ENCODE peak calls at places on chromosomes 3 and 15, in six cellular contexts. One of them, this sample, is unnamed.

GRCh38 chr15:74788716-74789151 is 6.9 kb downstream of the CSK start:
- DNase-seq in heart right ventricle: no peak
- DNase-seq in coronary artery: no peak
- DNase-seq in colonic mucosa: no peak
- DNase-seq in neuronal stem cell: no peak
- DNase-seq in HepG2: no peak
- DNase-seq in this sample: peak

GRCh38 chr3:129651316-129652202 is 45.1 kb upstream of the PLXND1 start:
- DNase-seq in HepG2: no peak
- DNase-seq in coronary artery: no peak
- DNase-seq in colonic mucosa: no peak
- DNase-seq in heart right ventricle: no peak
- DNase-seq in neuronal stem cell: no peak
- DNase-seq in this sample: no peak

GRCh38 chr3:128152419-128153155 is 694 bp upstream of the EEFSEC start:
- DNase-seq in coronary artery: no peak
- DNase-seq in colonic mucosa: no peak
- DNase-seq in heart right ventricle: no peak
- DNase-seq in neuronal stem cell: no peak
- DNase-seq in HepG2: peak
- DNase-seq in this sample: peak

GRCh38 chr15:69576035-69576526 is 123.5 kb downstream of the RPLP1 start:
- DNase-seq in colonic mucosa: peak
- DNase-seq in coronary artery: no peak
- DNase-seq in HepG2: no peak
- DNase-seq in neuronal stem cell: peak
- DNase-seq in heart right ventricle: peak
- DNase-seq in this sample: peak

GRCh38 chr3:39112113-39112512 is 4.6 kb downstream of the TTC21A start:
- DNase-seq in colonic mucosa: no peak
- DNase-seq in coronary artery: peak
- DNase-seq in HepG2: no peak
- DNase-seq in heart right ventricle: no peak
- DNase-seq in neuronal stem cell: no peak
- DNase-seq in this sample: no peak

GRCh38 chr3:170622369-170623159 is 36.7 kb upstream of the SLC7A14 start:
- DNase-seq in coronary artery: no peak
- DNase-seq in colonic mucosa: peak
- DNase-seq in heart right ventricle: peak
- DNase-seq in HepG2: no peak
- DNase-seq in neuronal stem cell: no peak
- DNase-seq in this sample: no peak

GRCh38 chr3:184761120-184761841 is 49.4 kb upstream of the MAGEF1 start:
- DNase-seq in neuronal stem cell: no peak
- DNase-seq in coronary artery: no peak
- DNase-seq in colonic mucosa: no peak
- DNase-seq in heart right ventricle: no peak
- DNase-seq in HepG2: no peak
- DNase-seq in this sample: no peak

GRCh38 chr15:71112429-71112828 is 2.8 kb upstream of the THSD4 start:
- DNase-seq in coronary artery: no peak
- DNase-seq in neuronal stem cell: no peak
- DNase-seq in HepG2: no peak
- DNase-seq in colonic mucosa: no peak
- DNase-seq in heart right ventricle: no peak
- DNase-seq in this sample: no peak

GRCh38 chr3:9875448-9875847 is 4.6 kb downstream of the CIDEC start:
- DNase-seq in colonic mucosa: no peak
- DNase-seq in HepG2: no peak
- DNase-seq in neuronal stem cell: no peak
- DNase-seq in coronary artery: no peak
- DNase-seq in heart right ventricle: no peak
- DNase-seq in this sample: no peak

GRCh38 chr15:77069521-77070121 is 1.3 kb downstream of the TSPAN3 start:
- DNase-seq in HepG2: no peak
- DNase-seq in coronary artery: no peak
- DNase-seq in heart right ventricle: no peak
- DNase-seq in colonic mucosa: peak
- DNase-seq in neuronal stem cell: no peak
- DNase-seq in this sample: no peak

GRCh38 chr3:13158441-13158840 is 85.2 kb upstream of the IQSEC1 start:
- DNase-seq in colonic mucosa: no peak
- DNase-seq in HepG2: no peak
- DNase-seq in coronary artery: no peak
- DNase-seq in heart right ventricle: no peak
- DNase-seq in neuronal stem cell: no peak
- DNase-seq in this sample: no peak

GRCh38 chr15:78069052-78069414 is 8.5 kb downstream of the TBC1D2B start:
- DNase-seq in HepG2: no peak
- DNase-seq in heart right ventricle: no peak
- DNase-seq in neuronal stem cell: no peak
- DNase-seq in colonic mucosa: no peak
- DNase-seq in coronary artery: no peak
- DNase-seq in this sample: no peak

GRCh38 chr3:65484964-65485363 is 553.8 kb downstream of the MAGI1 start:
- DNase-seq in neuronal stem cell: no peak
- DNase-seq in coronary artery: no peak
- DNase-seq in heart right ventricle: no peak
- DNase-seq in HepG2: no peak
- DNase-seq in colonic mucosa: no peak
- DNase-seq in this sample: no peak

GRCh38 chr15:77500986-77501385 is 80.3 kb downstream of the HMG20A start:
- DNase-seq in neuronal stem cell: no peak
- DNase-seq in HepG2: no peak
- DNase-seq in colonic mucosa: no peak
- DNase-seq in heart right ventricle: no peak
- DNase-seq in coronary artery: no peak
- DNase-seq in this sample: no peak

GRCh38 chr3:38124324-38125122 is 12.4 kb downstream of the ACAA1 start:
- DNase-seq in HepG2: no peak
- DNase-seq in heart right ventricle: no peak
- DNase-seq in coronary artery: no peak
- DNase-seq in neuronal stem cell: no peak
- DNase-seq in colonic mucosa: no peak
- DNase-seq in this sample: no peak

GRCh38 chr3:50585919-50586762 is 16.8 kb downstream of the HEMK1 start:
- DNase-seq in neuronal stem cell: no peak
- DNase-seq in heart right ventricle: no peak
- DNase-seq in coronary artery: no peak
- DNase-seq in colonic mucosa: no peak
- DNase-seq in HepG2: no peak
- DNase-seq in this sample: no peak

GRCh38 chr3:178267158-178267838 is 268.9 kb upstream of the KCNMB2 start:
- DNase-seq in HepG2: no peak
- DNase-seq in neuronal stem cell: no peak
- DNase-seq in colonic mucosa: no peak
- DNase-seq in heart right ventricle: no peak
- DNase-seq in coronary artery: no peak
- DNase-seq in this sample: no peak

GRCh38 chr3:173690542-173690941 is 293.0 kb downstream of the NLGN1 start:
- DNase-seq in neuronal stem cell: no peak
- DNase-seq in heart right ventricle: no peak
- DNase-seq in HepG2: no peak
- DNase-seq in coronary artery: no peak
- DNase-seq in colonic mucosa: no peak
- DNase-seq in this sample: no peak

GRCh38 chr3:11532865-11533490 is 110.7 kb downstream of the VGLL4 start:
- DNase-seq in colonic mucosa: no peak
- DNase-seq in heart right ventricle: no peak
- DNase-seq in neuronal stem cell: no peak
- DNase-seq in HepG2: no peak
- DNase-seq in coronary artery: no peak
- DNase-seq in this sample: no peak

GRCh38 chr15:55434989-55435825 is 26.9 kb downstream of the PIERCE2 start:
- DNase-seq in neuronal stem cell: peak
- DNase-seq in HepG2: peak
- DNase-seq in colonic mucosa: peak
- DNase-seq in heart right ventricle: no peak
- DNase-seq in coronary artery: no peak
- DNase-seq in this sample: peak

DNA sequence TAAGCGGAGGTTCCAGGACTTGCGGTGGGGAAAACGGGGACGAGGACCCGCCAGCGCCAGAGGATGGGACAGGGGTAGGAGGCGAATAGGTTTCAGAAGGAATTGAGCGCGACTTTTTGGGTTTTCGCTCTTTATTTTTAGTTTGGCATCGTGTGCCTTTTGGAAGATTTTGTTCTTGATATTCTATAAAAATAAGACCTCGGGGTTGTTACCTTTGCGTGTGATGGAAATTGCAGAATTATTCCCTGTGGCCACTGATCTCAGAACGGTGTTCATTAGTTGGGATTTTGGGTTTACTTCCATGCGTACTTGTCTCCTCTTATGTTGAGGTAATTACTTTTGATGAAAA is 453 bp upstream of the CCDC14 start:
- DNase-seq in HepG2: no peak
- DNase-seq in coronary artery: no peak
- DNase-seq in neuronal stem cell: no peak
- DNase-seq in colonic mucosa: no peak
- DNase-seq in heart right ventricle: no peak
- DNase-seq in this sample: no peak
- H3K27ac ChIP-seq in HepG2: peak
- H3K27ac ChIP-seq in coronary artery: peak
- H3K27ac ChIP-seq in neuronal stem cell: no peak
- H3K27ac ChIP-seq in colonic mucosa: peak
- H3K27ac ChIP-seq in heart right ventricle: peak
- H3K27ac ChIP-seq in this sample: peak

DNA sequence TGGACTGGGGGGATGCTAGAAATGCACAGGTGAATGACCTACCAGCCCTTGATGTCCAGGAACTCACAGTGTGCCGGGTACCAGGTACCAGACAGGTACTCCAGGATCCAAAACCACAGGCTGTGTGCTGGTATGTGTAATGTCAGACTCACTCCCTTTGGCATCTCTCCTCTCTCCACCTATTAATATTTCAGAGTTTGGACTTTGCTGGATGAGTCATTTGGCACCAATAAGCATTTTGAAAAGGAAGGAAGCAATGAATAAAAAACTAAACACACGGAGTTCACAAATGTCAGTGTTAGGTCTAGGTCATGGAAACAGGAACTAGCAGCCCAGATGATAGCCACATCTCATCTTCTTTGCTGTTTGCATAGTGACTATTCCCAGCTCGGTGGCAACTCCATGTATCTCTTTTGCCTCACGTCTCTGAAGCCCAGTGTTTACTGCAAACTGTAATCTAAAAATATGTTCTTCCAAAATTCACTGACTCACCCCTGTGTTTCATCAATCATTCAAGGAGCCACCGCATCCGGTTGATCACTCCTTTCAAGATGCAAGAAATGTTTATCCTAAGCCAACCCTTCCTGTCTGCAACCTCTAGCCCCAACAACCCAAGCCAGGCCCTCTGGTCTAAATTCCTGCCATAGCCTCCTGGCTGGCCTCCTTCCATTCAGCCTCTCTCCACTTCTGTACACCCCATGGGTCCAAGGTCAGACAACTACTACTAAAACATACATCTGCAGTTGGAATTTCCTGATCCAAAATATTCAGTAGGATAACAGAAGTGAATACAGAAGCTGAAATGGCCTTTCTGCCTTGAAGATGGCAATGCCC is 8.4 kb downstream of the ITGB5 start:
- DNase-seq in HepG2: peak
- DNase-seq in neuronal stem cell: no peak
- DNase-seq in heart right ventricle: peak
- DNase-seq in colonic mucosa: peak
- DNase-seq in coronary artery: peak
- DNase-seq in this sample: no peak
- H3K27ac ChIP-seq in HepG2: peak
- H3K27ac ChIP-seq in neuronal stem cell: no peak
- H3K27ac ChIP-seq in heart right ventricle: peak
- H3K27ac ChIP-seq in colonic mucosa: peak
- H3K27ac ChIP-seq in coronary artery: peak
- H3K27ac ChIP-seq in this sample: no peak

GRCh38 chr3:147758786-147759185 is 349.6 kb downstream of the ZIC1 start:
- DNase-seq in colonic mucosa: no peak
- DNase-seq in heart right ventricle: no peak
- DNase-seq in coronary artery: no peak
- DNase-seq in HepG2: no peak
- DNase-seq in neuronal stem cell: no peak
- DNase-seq in this sample: no peak
- H3K27ac ChIP-seq in colonic mucosa: no peak
- H3K27ac ChIP-seq in heart right ventricle: no peak
- H3K27ac ChIP-seq in coronary artery: peak
- H3K27ac ChIP-seq in HepG2: no peak
- H3K27ac ChIP-seq in neuronal stem cell: no peak
- H3K27ac ChIP-seq in this sample: no peak

GRCh38 chr15:92880796-92881569 is 19.1 kb upstream of the CHD2 start:
- DNase-seq in heart right ventricle: no peak
- DNase-seq in coronary artery: no peak
- DNase-seq in colonic mucosa: peak
- DNase-seq in HepG2: no peak
- DNase-seq in neuronal stem cell: no peak
- DNase-seq in this sample: no peak

GRCh38 chr15:92879949-92880725 is 20.0 kb upstream of the CHD2 start:
- DNase-seq in colonic mucosa: no peak
- DNase-seq in coronary artery: no peak
- DNase-seq in HepG2: no peak
- DNase-seq in heart right ventricle: no peak
- DNase-seq in neuronal stem cell: no peak
- DNase-seq in this sample: no peak

GRCh38 chr15:92881838-92882696 is 18.1 kb upstream of the CHD2 start:
- DNase-seq in coronary artery: peak
- DNase-seq in colonic mucosa: peak
- DNase-seq in HepG2: peak
- DNase-seq in heart right ventricle: peak
- DNase-seq in neuronal stem cell: peak
- DNase-seq in this sample: peak

GRCh38 chr15:92882697-92883642 is 17.2 kb upstream of the CHD2 start:
- DNase-seq in heart right ventricle: no peak
- DNase-seq in HepG2: no peak
- DNase-seq in neuronal stem cell: no peak
- DNase-seq in colonic mucosa: peak
- DNase-seq in coronary artery: no peak
- DNase-seq in this sample: no peak

DNA sequence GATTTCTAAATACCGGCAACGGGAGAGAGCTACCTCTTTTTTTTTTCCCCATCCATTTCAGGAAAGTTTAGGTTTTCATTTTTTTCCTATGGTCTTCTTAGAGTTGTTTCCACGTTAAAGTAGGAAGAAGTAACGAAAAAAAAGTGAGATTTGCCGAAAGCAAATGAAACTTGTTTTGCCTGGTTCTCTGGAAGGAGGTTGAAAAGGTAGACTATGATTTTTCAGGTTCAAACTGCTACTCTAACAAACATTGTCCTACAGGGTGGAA is 18.6 kb upstream of the CHD2 start:
- DNase-seq in HepG2: no peak
- DNase-seq in heart right ventricle: no peak
- DNase-seq in neuronal stem cell: no peak
- DNase-seq in coronary artery: no peak
- DNase-seq in colonic mucosa: no peak
- DNase-seq in this sample: peak
- H3K27ac ChIP-seq in HepG2: peak
- H3K27ac ChIP-seq in heart right ventricle: peak
- H3K27ac ChIP-seq in neuronal stem cell: peak
- H3K27ac ChIP-seq in coronary artery: peak
- H3K27ac ChIP-seq in colonic mucosa: peak
- H3K27ac ChIP-seq in this sample: peak

GRCh38 chr3:72001758-72002157 is 216.8 kb upstream of the PROK2 start:
- DNase-seq in heart right ventricle: no peak
- DNase-seq in colonic mucosa: no peak
- DNase-seq in neuronal stem cell: no peak
- DNase-seq in HepG2: no peak
- DNase-seq in coronary artery: no peak
- DNase-seq in this sample: no peak
- H3K27ac ChIP-seq in heart right ventricle: no peak
- H3K27ac ChIP-seq in colonic mucosa: no peak
- H3K27ac ChIP-seq in neuronal stem cell: no peak
- H3K27ac ChIP-seq in HepG2: no peak
- H3K27ac ChIP-seq in coronary artery: no peak
- H3K27ac ChIP-seq in this sample: no peak

GRCh38 chr15:62391565-62392262 is 226.6 kb upstream of the C2CD4B start:
- DNase-seq in HepG2: peak
- DNase-seq in heart right ventricle: peak
- DNase-seq in coronary artery: peak
- DNase-seq in neuronal stem cell: peak
- DNase-seq in colonic mucosa: peak
- DNase-seq in this sample: no peak
- H3K27ac ChIP-seq in HepG2: peak
- H3K27ac ChIP-seq in heart right ventricle: peak
- H3K27ac ChIP-seq in coronary artery: peak
- H3K27ac ChIP-seq in neuronal stem cell: no peak
- H3K27ac ChIP-seq in colonic mucosa: peak
- H3K27ac ChIP-seq in this sample: no peak